ENCODE peak calls at places on chromosome 5, in five cellular contexts. F is stimulated activated CD8-positive, alpha-beta memory T cell treated with anti-CD3 and anti-CD28 coated beads, Interleukin-15, amount 100 ng/mL, for 1 hour; K is DMS53; V is progenitor cell of endocrine pancreas; G is T-helper 2 cell. Q is an unnamed sample.

GRCh38 chr5:172798422-172799215 is 27.6 kb upstream of the DUSP1 start:
- DNase-seq in F (no peak), V (no peak), G (no peak), K (no peak), Q (no peak)

GRCh38 chr5:106258591-106259125 is 1412.1 kb downstream of the EFNA5 start:
- DNase-seq in V (no peak), G (no peak), F (no peak), K (no peak), Q (no peak)

GRCh38 chr5:5364932-5365331 is 57.5 kb upstream of the ICE1 start:
- DNase-seq in F (no peak), V (no peak), G (no peak), K (no peak), Q (no peak)

GRCh38 chr5:43874772-43875171 is 271.8 kb downstream of the NNT start:
- DNase-seq in F (no peak), G (no peak), K (peak), V (no peak), Q (peak)

GRCh38 chr5:36908544-36909260 is 32.1 kb downstream of the NIPBL start:
- DNase-seq in V (no peak), K (no peak), G (no peak), F (no peak), Q (no peak)

GRCh38 chr5:115336201-115336720 is 39.8 kb upstream of the CCDC112 start:
- DNase-seq in G (no peak), K (no peak), V (no peak), F (no peak), Q (no peak)

GRCh38 chr5:5039918-5040317 is 100.2 kb upstream of the ADAMTS16 start:
- DNase-seq in K (no peak), G (no peak), V (no peak), F (no peak), Q (no peak)

GRCh38 chr5:73783823-73784222 is 157.8 kb downstream of the ARHGEF28 start:
- DNase-seq in K (peak), V (no peak), F (no peak), G (no peak), Q (peak)

GRCh38 chr5:81334304-81335061 is 33.1 kb downstream of the ZCCHC9 start:
- DNase-seq in G (no peak), K (no peak), V (no peak), F (no peak), Q (no peak)

GRCh38 chr5:111853748-111854147 is 96.8 kb upstream of the NREP start:
- DNase-seq in G (no peak), K (no peak), V (no peak), F (no peak), Q (no peak)

GRCh38 chr5:178507151-178507932 is 82.9 kb downstream of the COL23A1 start:
- DNase-seq in V (no peak), K (no peak), G (no peak), F (no peak), Q (no peak)

GRCh38 chr5:116759860-116760644 is 185.4 kb upstream of the SEMA6A start:
- DNase-seq in G (no peak), F (no peak), V (no peak), K (no peak), Q (no peak)

GRCh38 chr5:61409568-61409967 is 77.5 kb downstream of the ZSWIM6 start:
- DNase-seq in K (peak), F (no peak), G (no peak), V (no peak), Q (peak)

GRCh38 chr5:117731445-117731844 is 1156.8 kb upstream of the SEMA6A start:
- DNase-seq in V (no peak), F (no peak), G (no peak), K (no peak), Q (no peak)

GRCh38 chr5:73118331-73119011 is 1.9 kb upstream of the TMEM171 start:
- DNase-seq in V (no peak), F (no peak), K (peak), G (no peak), Q (no peak)

GRCh38 chr5:17918373-17919104 is 284.3 kb downstream of the TAF11L14 start:
- DNase-seq in G (no peak), V (no peak), K (no peak), F (no peak), Q (no peak)

GRCh38 chr5:73564644-73565165 is 734 bp downstream of the ANKRA2 start:
- DNase-seq in G (no peak), V (no peak), F (no peak), K (no peak), Q (no peak)

GRCh38 chr5:79202076-79202475 is 33.9 kb upstream of the JMY start:
- DNase-seq in F (no peak), V (no peak), G (no peak), K (no peak), Q (no peak)

GRCh38 chr5:35856186-35857003 is at the start of gene IL7R:
- DNase-seq in K (no peak), F (no peak), G (no peak), V (no peak), Q (no peak)

GRCh38 chr5:132489871-132490483 is 596 bp downstream of the IRF1 start:
- DNase-seq in G (no peak), F (no peak), K (peak), V (no peak), Q (peak)

GRCh38 chr5:124662261-124662781 is 84.1 kb downstream of the ZNF608 start:
- DNase-seq in V (no peak), G (no peak), F (no peak), K (peak), Q (peak)

GRCh38 chr5:77266291-77266690 is 55.8 kb downstream of the PDE8B start:
- DNase-seq in F (no peak), G (no peak), K (peak), V (no peak), Q (no peak)

Q was measured in HT-29.